ENCODE peak calls at places on chromosomes 12 and 14, in nine cellular contexts. One of them, this sample, is unnamed.
A peak's percentile ranks its signal among the peaks of the same experiment; 100 is the strongest.

GRCh38 chr12:2974560-2974971 is 15.4 kb downstream of the TEAD4 start:
- DNase-seq in neuronal stem cell: no peak
- DNase-seq in ecto neural progenitor cell: no peak
- DNase-seq in G401: no peak
- DNase-seq in activated T-helper 1 cell treated with anti-CD3 and anti-CD28 coated beads, Interleukin-2, amount 50 U/mL, for 16 hours: no peak
- DNase-seq in iPS-NIHi11: peak; percentile 51
- DNase-seq in NCI-H1092: no peak
- DNase-seq in GM23248: peak; percentile 40
- DNase-seq in activated naive CD8-positive, alpha-beta T cell treated with anti-CD3 and anti-CD28 coated beads, Interleukin-2, amount 10 ng/mL, durations not matched to agents 7 days and 5 days: no peak
- DNase-seq in this sample: no peak

GRCh38 chr12:6745751-6746525 is 7.0 kb downstream of the MLF2 start:
- DNase-seq in NCI-H1092: no peak
- DNase-seq in neuronal stem cell: no peak
- DNase-seq in G401: no peak
- DNase-seq in activated naive CD8-positive, alpha-beta T cell treated with anti-CD3 and anti-CD28 coated beads, Interleukin-2, amount 10 ng/mL, durations not matched to agents 7 days and 5 days: no peak
- DNase-seq in iPS-NIHi11: no peak
- DNase-seq in GM23248: peak; percentile 22
- DNase-seq in activated T-helper 1 cell treated with anti-CD3 and anti-CD28 coated beads, Interleukin-2, amount 50 U/mL, for 16 hours: no peak
- DNase-seq in ecto neural progenitor cell: no peak
- DNase-seq in this sample: no peak

GRCh38 chr14:90305176-90305601 is 26.6 kb downstream of the NRDE2 start:
- DNase-seq in NCI-H1092: peak; percentile 5
- DNase-seq in iPS-NIHi11: no peak
- DNase-seq in activated T-helper 1 cell treated with anti-CD3 and anti-CD28 coated beads, Interleukin-2, amount 50 U/mL, for 16 hours: no peak
- DNase-seq in G401: no peak
- DNase-seq in ecto neural progenitor cell: no peak
- DNase-seq in activated naive CD8-positive, alpha-beta T cell treated with anti-CD3 and anti-CD28 coated beads, Interleukin-2, amount 10 ng/mL, durations not matched to agents 7 days and 5 days: no peak
- DNase-seq in GM23248: no peak
- DNase-seq in neuronal stem cell: no peak
- DNase-seq in this sample: peak; percentile 2

GRCh38 chr12:44847888-44848770 is 28.0 kb downstream of the NELL2 start:
- DNase-seq in activated T-helper 1 cell treated with anti-CD3 and anti-CD28 coated beads, Interleukin-2, amount 50 U/mL, for 16 hours: peak; percentile 26
- DNase-seq in ecto neural progenitor cell: no peak
- DNase-seq in GM23248: no peak
- DNase-seq in neuronal stem cell: no peak
- DNase-seq in G401: no peak
- DNase-seq in activated naive CD8-positive, alpha-beta T cell treated with anti-CD3 and anti-CD28 coated beads, Interleukin-2, amount 10 ng/mL, durations not matched to agents 7 days and 5 days: peak; percentile 67
- DNase-seq in NCI-H1092: no peak
- DNase-seq in iPS-NIHi11: no peak
- DNase-seq in this sample: no peak

GRCh38 chr14:52551696-52552062 is 626 bp downstream of the TXNDC16 start:
- DNase-seq in ecto neural progenitor cell: no peak
- DNase-seq in GM23248: peak; percentile 53
- DNase-seq in iPS-NIHi11: no peak
- DNase-seq in activated T-helper 1 cell treated with anti-CD3 and anti-CD28 coated beads, Interleukin-2, amount 50 U/mL, for 16 hours: no peak
- DNase-seq in NCI-H1092: peak; percentile 32
- DNase-seq in G401: peak; percentile 79
- DNase-seq in neuronal stem cell: peak; percentile 17
- DNase-seq in activated naive CD8-positive, alpha-beta T cell treated with anti-CD3 and anti-CD28 coated beads, Interleukin-2, amount 10 ng/mL, durations not matched to agents 7 days and 5 days: no peak
- DNase-seq in this sample: peak; percentile 39

GRCh38 chr12:11862794-11863193 is 207.9 kb upstream of the BCL2L14 start:
- DNase-seq in activated naive CD8-positive, alpha-beta T cell treated with anti-CD3 and anti-CD28 coated beads, Interleukin-2, amount 10 ng/mL, durations not matched to agents 7 days and 5 days: no peak
- DNase-seq in neuronal stem cell: no peak
- DNase-seq in ecto neural progenitor cell: no peak
- DNase-seq in GM23248: peak; percentile 79
- DNase-seq in NCI-H1092: no peak
- DNase-seq in activated T-helper 1 cell treated with anti-CD3 and anti-CD28 coated beads, Interleukin-2, amount 50 U/mL, for 16 hours: no peak
- DNase-seq in iPS-NIHi11: peak; percentile 31
- DNase-seq in G401: no peak
- DNase-seq in this sample: peak; percentile 48

GRCh38 chr12:6917491-6918231 is 3.3 kb downstream of the ENO2 start:
- DNase-seq in activated T-helper 1 cell treated with anti-CD3 and anti-CD28 coated beads, Interleukin-2, amount 50 U/mL, for 16 hours: no peak
- DNase-seq in neuronal stem cell: no peak
- DNase-seq in iPS-NIHi11: no peak
- DNase-seq in GM23248: peak; percentile 51
- DNase-seq in NCI-H1092: no peak
- DNase-seq in G401: no peak
- DNase-seq in activated naive CD8-positive, alpha-beta T cell treated with anti-CD3 and anti-CD28 coated beads, Interleukin-2, amount 10 ng/mL, durations not matched to agents 7 days and 5 days: no peak
- DNase-seq in ecto neural progenitor cell: no peak
- DNase-seq in this sample: no peak

GRCh38 chr14:59464651-59465569 is at the start of gene GPR135:
- DNase-seq in activated T-helper 1 cell treated with anti-CD3 and anti-CD28 coated beads, Interleukin-2, amount 50 U/mL, for 16 hours: peak; percentile 15
- DNase-seq in ecto neural progenitor cell: peak; percentile 83
- DNase-seq in G401: peak; percentile 71
- DNase-seq in activated naive CD8-positive, alpha-beta T cell treated with anti-CD3 and anti-CD28 coated beads, Interleukin-2, amount 10 ng/mL, durations not matched to agents 7 days and 5 days: peak; percentile 72
- DNase-seq in neuronal stem cell: peak; percentile 70
- DNase-seq in NCI-H1092: peak; percentile 62
- DNase-seq in GM23248: peak; percentile 78
- DNase-seq in iPS-NIHi11: peak; percentile 83
- DNase-seq in this sample: peak; percentile 62

GRCh38 chr14:36513012-36513420 is 7.0 kb downstream of the NKX2-1 start:
- DNase-seq in iPS-NIHi11: no peak
- DNase-seq in activated T-helper 1 cell treated with anti-CD3 and anti-CD28 coated beads, Interleukin-2, amount 50 U/mL, for 16 hours: no peak
- DNase-seq in NCI-H1092: peak; percentile 34
- DNase-seq in GM23248: no peak
- DNase-seq in G401: no peak
- DNase-seq in ecto neural progenitor cell: no peak
- DNase-seq in activated naive CD8-positive, alpha-beta T cell treated with anti-CD3 and anti-CD28 coated beads, Interleukin-2, amount 10 ng/mL, durations not matched to agents 7 days and 5 days: no peak
- DNase-seq in neuronal stem cell: no peak
- DNase-seq in this sample: no peak

GRCh38 chr12:88362439-88362838 is 217.8 kb downstream of the KITLG start:
- DNase-seq in NCI-H1092: no peak
- DNase-seq in activated T-helper 1 cell treated with anti-CD3 and anti-CD28 coated beads, Interleukin-2, amount 50 U/mL, for 16 hours: no peak
- DNase-seq in ecto neural progenitor cell: no peak
- DNase-seq in iPS-NIHi11: no peak
- DNase-seq in G401: no peak
- DNase-seq in GM23248: peak; percentile 47
- DNase-seq in activated naive CD8-positive, alpha-beta T cell treated with anti-CD3 and anti-CD28 coated beads, Interleukin-2, amount 10 ng/mL, durations not matched to agents 7 days and 5 days: no peak
- DNase-seq in neuronal stem cell: no peak
- DNase-seq in this sample: no peak

GRCh38 chr12:2891240-2892053 is 756 bp downstream of the TULP3 start:
- DNase-seq in NCI-H1092: peak; percentile 38
- DNase-seq in G401: peak; percentile 70
- DNase-seq in ecto neural progenitor cell: no peak
- DNase-seq in activated naive CD8-positive, alpha-beta T cell treated with anti-CD3 and anti-CD28 coated beads, Interleukin-2, amount 10 ng/mL, durations not matched to agents 7 days and 5 days: no peak
- DNase-seq in GM23248: peak; percentile 84
- DNase-seq in activated T-helper 1 cell treated with anti-CD3 and anti-CD28 coated beads, Interleukin-2, amount 50 U/mL, for 16 hours: peak; percentile 10
- DNase-seq in neuronal stem cell: peak; percentile 47
- DNase-seq in iPS-NIHi11: peak; percentile 60
- DNase-seq in this sample: peak; percentile 62

GRCh38 chr12:45669093-45669492 is 60.4 kb upstream of the ARID2 start:
- DNase-seq in ecto neural progenitor cell: no peak
- DNase-seq in neuronal stem cell: no peak
- DNase-seq in activated T-helper 1 cell treated with anti-CD3 and anti-CD28 coated beads, Interleukin-2, amount 50 U/mL, for 16 hours: no peak
- DNase-seq in iPS-NIHi11: no peak
- DNase-seq in G401: no peak
- DNase-seq in NCI-H1092: no peak
- DNase-seq in activated naive CD8-positive, alpha-beta T cell treated with anti-CD3 and anti-CD28 coated beads, Interleukin-2, amount 10 ng/mL, durations not matched to agents 7 days and 5 days: no peak
- DNase-seq in GM23248: no peak
- DNase-seq in this sample: no peak

GRCh38 chr14:99572173-99572999 is 31.6 kb downstream of the CCDC85C start:
- DNase-seq in activated T-helper 1 cell treated with anti-CD3 and anti-CD28 coated beads, Interleukin-2, amount 50 U/mL, for 16 hours: no peak
- DNase-seq in neuronal stem cell: no peak
- DNase-seq in ecto neural progenitor cell: no peak
- DNase-seq in activated naive CD8-positive, alpha-beta T cell treated with anti-CD3 and anti-CD28 coated beads, Interleukin-2, amount 10 ng/mL, durations not matched to agents 7 days and 5 days: no peak
- DNase-seq in NCI-H1092: no peak
- DNase-seq in G401: no peak
- DNase-seq in iPS-NIHi11: no peak
- DNase-seq in GM23248: no peak
- DNase-seq in this sample: peak; percentile 92

GRCh38 chr12:71610036-71610795 is 53.4 kb downstream of the ZFC3H1 start:
- DNase-seq in activated naive CD8-positive, alpha-beta T cell treated with anti-CD3 and anti-CD28 coated beads, Interleukin-2, amount 10 ng/mL, durations not matched to agents 7 days and 5 days: no peak
- DNase-seq in activated T-helper 1 cell treated with anti-CD3 and anti-CD28 coated beads, Interleukin-2, amount 50 U/mL, for 16 hours: no peak
- DNase-seq in G401: no peak
- DNase-seq in neuronal stem cell: no peak
- DNase-seq in iPS-NIHi11: no peak
- DNase-seq in GM23248: no peak
- DNase-seq in ecto neural progenitor cell: no peak
- DNase-seq in NCI-H1092: no peak
- DNase-seq in this sample: no peak

GRCh38 chr14:94575730-94576585 is 5.3 kb upstream of the SERPINA5 start:
- DNase-seq in activated naive CD8-positive, alpha-beta T cell treated with anti-CD3 and anti-CD28 coated beads, Interleukin-2, amount 10 ng/mL, durations not matched to agents 7 days and 5 days: no peak
- DNase-seq in GM23248: peak; percentile 61
- DNase-seq in ecto neural progenitor cell: no peak
- DNase-seq in G401: no peak
- DNase-seq in iPS-NIHi11: no peak
- DNase-seq in activated T-helper 1 cell treated with anti-CD3 and anti-CD28 coated beads, Interleukin-2, amount 50 U/mL, for 16 hours: no peak
- DNase-seq in NCI-H1092: no peak
- DNase-seq in neuronal stem cell: no peak
- DNase-seq in this sample: no peak

GRCh38 chr12:82848846-82849245 is 162.1 kb downstream of the TMTC2 start:
- DNase-seq in iPS-NIHi11: no peak
- DNase-seq in activated T-helper 1 cell treated with anti-CD3 and anti-CD28 coated beads, Interleukin-2, amount 50 U/mL, for 16 hours: no peak
- DNase-seq in ecto neural progenitor cell: no peak
- DNase-seq in neuronal stem cell: no peak
- DNase-seq in G401: no peak
- DNase-seq in NCI-H1092: no peak
- DNase-seq in activated naive CD8-positive, alpha-beta T cell treated with anti-CD3 and anti-CD28 coated beads, Interleukin-2, amount 10 ng/mL, durations not matched to agents 7 days and 5 days: no peak
- DNase-seq in GM23248: no peak
- DNase-seq in this sample: no peak

GRCh38 chr14:53528114-53528513 is 375.0 kb upstream of the DDHD1 start:
- DNase-seq in ecto neural progenitor cell: no peak
- DNase-seq in NCI-H1092: no peak
- DNase-seq in iPS-NIHi11: no peak
- DNase-seq in neuronal stem cell: no peak
- DNase-seq in activated naive CD8-positive, alpha-beta T cell treated with anti-CD3 and anti-CD28 coated beads, Interleukin-2, amount 10 ng/mL, durations not matched to agents 7 days and 5 days: no peak
- DNase-seq in G401: no peak
- DNase-seq in activated T-helper 1 cell treated with anti-CD3 and anti-CD28 coated beads, Interleukin-2, amount 50 U/mL, for 16 hours: no peak
- DNase-seq in GM23248: peak; percentile 46
- DNase-seq in this sample: no peak

GRCh38 chr12:12008232-12008850 is 62.4 kb upstream of the BCL2L14 start:
- DNase-seq in G401: no peak
- DNase-seq in NCI-H1092: no peak
- DNase-seq in iPS-NIHi11: peak; percentile 48
- DNase-seq in ecto neural progenitor cell: peak; percentile 60
- DNase-seq in neuronal stem cell: no peak
- DNase-seq in activated T-helper 1 cell treated with anti-CD3 and anti-CD28 coated beads, Interleukin-2, amount 50 U/mL, for 16 hours: no peak
- DNase-seq in activated naive CD8-positive, alpha-beta T cell treated with anti-CD3 and anti-CD28 coated beads, Interleukin-2, amount 10 ng/mL, durations not matched to agents 7 days and 5 days: peak; percentile 71
- DNase-seq in GM23248: no peak
- DNase-seq in this sample: peak; percentile 31

GRCh38 chr12:45200497-45201043 is 15.3 kb upstream of the ANO6 start:
- DNase-seq in ecto neural progenitor cell: no peak
- DNase-seq in neuronal stem cell: no peak
- DNase-seq in iPS-NIHi11: no peak
- DNase-seq in GM23248: no peak
- DNase-seq in NCI-H1092: no peak
- DNase-seq in G401: no peak
- DNase-seq in activated naive CD8-positive, alpha-beta T cell treated with anti-CD3 and anti-CD28 coated beads, Interleukin-2, amount 10 ng/mL, durations not matched to agents 7 days and 5 days: peak; percentile 31
- DNase-seq in activated T-helper 1 cell treated with anti-CD3 and anti-CD28 coated beads, Interleukin-2, amount 50 U/mL, for 16 hours: no peak
- DNase-seq in this sample: no peak

GRCh38 chr12:102480401-102480800 is at the start of gene IGF1:
- DNase-seq in GM23248: peak; percentile 71
- DNase-seq in ecto neural progenitor cell: no peak
- DNase-seq in iPS-NIHi11: no peak
- DNase-seq in G401: no peak
- DNase-seq in NCI-H1092: no peak
- DNase-seq in neuronal stem cell: no peak
- DNase-seq in activated naive CD8-positive, alpha-beta T cell treated with anti-CD3 and anti-CD28 coated beads, Interleukin-2, amount 10 ng/mL, durations not matched to agents 7 days and 5 days: no peak
- DNase-seq in activated T-helper 1 cell treated with anti-CD3 and anti-CD28 coated beads, Interleukin-2, amount 50 U/mL, for 16 hours: no peak
- DNase-seq in this sample: no peak

GRCh38 chr14:22492601-22493000 is 96.4 kb downstream of the DAD1 start:
- DNase-seq in iPS-NIHi11: no peak
- DNase-seq in ecto neural progenitor cell: no peak
- DNase-seq in NCI-H1092: no peak
- DNase-seq in activated T-helper 1 cell treated with anti-CD3 and anti-CD28 coated beads, Interleukin-2, amount 50 U/mL, for 16 hours: no peak
- DNase-seq in G401: no peak
- DNase-seq in neuronal stem cell: no peak
- DNase-seq in activated naive CD8-positive, alpha-beta T cell treated with anti-CD3 and anti-CD28 coated beads, Interleukin-2, amount 10 ng/mL, durations not matched to agents 7 days and 5 days: no peak
- DNase-seq in GM23248: no peak
- DNase-seq in this sample: no peak

GRCh38 chr12:68804654-68805591 is 3.1 kb upstream of the MDM2 start:
- DNase-seq in iPS-NIHi11: peak; percentile 13
- DNase-seq in activated T-helper 1 cell treated with anti-CD3 and anti-CD28 coated beads, Interleukin-2, amount 50 U/mL, for 16 hours: no peak
- DNase-seq in G401: no peak
- DNase-seq in neuronal stem cell: no peak
- DNase-seq in NCI-H1092: no peak
- DNase-seq in activated naive CD8-positive, alpha-beta T cell treated with anti-CD3 and anti-CD28 coated beads, Interleukin-2, amount 10 ng/mL, durations not matched to agents 7 days and 5 days: no peak
- DNase-seq in ecto neural progenitor cell: peak; percentile 53
- DNase-seq in GM23248: no peak
- DNase-seq in this sample: no peak

GRCh38 chr12:128969480-128970055 is 116.3 kb downstream of the GLT1D1 start:
- DNase-seq in activated naive CD8-positive, alpha-beta T cell treated with anti-CD3 and anti-CD28 coated beads, Interleukin-2, amount 10 ng/mL, durations not matched to agents 7 days and 5 days: peak; percentile 41
- DNase-seq in iPS-NIHi11: peak; percentile 66
- DNase-seq in neuronal stem cell: peak; percentile 35
- DNase-seq in activated T-helper 1 cell treated with anti-CD3 and anti-CD28 coated beads, Interleukin-2, amount 50 U/mL, for 16 hours: no peak
- DNase-seq in GM23248: no peak
- DNase-seq in ecto neural progenitor cell: peak; percentile 89
- DNase-seq in NCI-H1092: peak; percentile 92
- DNase-seq in G401: peak; percentile 74
- DNase-seq in this sample: peak; percentile 98

GRCh38 chr12:54017027-54017788 is 8.4 kb downstream of the HOXC8 start:
- DNase-seq in ecto neural progenitor cell: no peak
- DNase-seq in iPS-NIHi11: peak; percentile 67
- DNase-seq in NCI-H1092: peak; percentile 92
- DNase-seq in GM23248: peak; percentile 71
- DNase-seq in activated T-helper 1 cell treated with anti-CD3 and anti-CD28 coated beads, Interleukin-2, amount 50 U/mL, for 16 hours: no peak
- DNase-seq in activated naive CD8-positive, alpha-beta T cell treated with anti-CD3 and anti-CD28 coated beads, Interleukin-2, amount 10 ng/mL, durations not matched to agents 7 days and 5 days: no peak
- DNase-seq in G401: peak; percentile 52
- DNase-seq in neuronal stem cell: no peak
- DNase-seq in this sample: no peak

GRCh38 chr12:122523280-122523679 is 3.5 kb downstream of the RSRC2 start:
- DNase-seq in G401: no peak
- DNase-seq in iPS-NIHi11: no peak
- DNase-seq in neuronal stem cell: no peak
- DNase-seq in activated naive CD8-positive, alpha-beta T cell treated with anti-CD3 and anti-CD28 coated beads, Interleukin-2, amount 10 ng/mL, durations not matched to agents 7 days and 5 days: no peak
- DNase-seq in NCI-H1092: no peak
- DNase-seq in GM23248: peak; percentile 79
- DNase-seq in ecto neural progenitor cell: no peak
- DNase-seq in activated T-helper 1 cell treated with anti-CD3 and anti-CD28 coated beads, Interleukin-2, amount 50 U/mL, for 16 hours: no peak
- DNase-seq in this sample: no peak

GRCh38 chr12:79643821-79644220 is 46.9 kb downstream of the PAWR start:
- DNase-seq in G401: no peak
- DNase-seq in neuronal stem cell: no peak
- DNase-seq in iPS-NIHi11: no peak
- DNase-seq in activated naive CD8-positive, alpha-beta T cell treated with anti-CD3 and anti-CD28 coated beads, Interleukin-2, amount 10 ng/mL, durations not matched to agents 7 days and 5 days: no peak
- DNase-seq in GM23248: no peak
- DNase-seq in activated T-helper 1 cell treated with anti-CD3 and anti-CD28 coated beads, Interleukin-2, amount 50 U/mL, for 16 hours: no peak
- DNase-seq in ecto neural progenitor cell: no peak
- DNase-seq in NCI-H1092: no peak
- DNase-seq in this sample: peak; percentile 58

GRCh38 chr12:40149673-40150260 is 43.9 kb upstream of the SLC2A13 start:
- DNase-seq in iPS-NIHi11: no peak
- DNase-seq in NCI-H1092: no peak
- DNase-seq in activated T-helper 1 cell treated with anti-CD3 and anti-CD28 coated beads, Interleukin-2, amount 50 U/mL, for 16 hours: no peak
- DNase-seq in neuronal stem cell: no peak
- DNase-seq in GM23248: peak; percentile 40
- DNase-seq in ecto neural progenitor cell: no peak
- DNase-seq in G401: no peak
- DNase-seq in activated naive CD8-positive, alpha-beta T cell treated with anti-CD3 and anti-CD28 coated beads, Interleukin-2, amount 10 ng/mL, durations not matched to agents 7 days and 5 days: no peak
- DNase-seq in this sample: no peak

GRCh38 chr12:69430942-69431603 is 39.1 kb upstream of the FRS2 start:
- DNase-seq in GM23248: no peak
- DNase-seq in neuronal stem cell: no peak
- DNase-seq in activated T-helper 1 cell treated with anti-CD3 and anti-CD28 coated beads, Interleukin-2, amount 50 U/mL, for 16 hours: no peak
- DNase-seq in G401: no peak
- DNase-seq in activated naive CD8-positive, alpha-beta T cell treated with anti-CD3 and anti-CD28 coated beads, Interleukin-2, amount 10 ng/mL, durations not matched to agents 7 days and 5 days: no peak
- DNase-seq in iPS-NIHi11: no peak
- DNase-seq in ecto neural progenitor cell: no peak
- DNase-seq in NCI-H1092: no peak
- DNase-seq in this sample: no peak

GRCh38 chr12:64104376-64104775 is 117.7 kb downstream of the KICS2 start:
- DNase-seq in activated T-helper 1 cell treated with anti-CD3 and anti-CD28 coated beads, Interleukin-2, amount 50 U/mL, for 16 hours: no peak
- DNase-seq in activated naive CD8-positive, alpha-beta T cell treated with anti-CD3 and anti-CD28 coated beads, Interleukin-2, amount 10 ng/mL, durations not matched to agents 7 days and 5 days: no peak
- DNase-seq in neuronal stem cell: no peak
- DNase-seq in NCI-H1092: no peak
- DNase-seq in ecto neural progenitor cell: no peak
- DNase-seq in GM23248: peak; percentile 73
- DNase-seq in G401: no peak
- DNase-seq in iPS-NIHi11: no peak
- DNase-seq in this sample: no peak

GRCh38 chr12:10965511-10965910 is 21.2 kb downstream of the TAS2R50 start:
- DNase-seq in activated T-helper 1 cell treated with anti-CD3 and anti-CD28 coated beads, Interleukin-2, amount 50 U/mL, for 16 hours: no peak
- DNase-seq in GM23248: peak; percentile 25
- DNase-seq in neuronal stem cell: no peak
- DNase-seq in NCI-H1092: no peak
- DNase-seq in activated naive CD8-positive, alpha-beta T cell treated with anti-CD3 and anti-CD28 coated beads, Interleukin-2, amount 10 ng/mL, durations not matched to agents 7 days and 5 days: no peak
- DNase-seq in G401: no peak
- DNase-seq in iPS-NIHi11: no peak
- DNase-seq in ecto neural progenitor cell: no peak
- DNase-seq in this sample: no peak

GRCh38 chr12:99722690-99723486 is 75.3 kb downstream of the GARIN6 start:
- DNase-seq in GM23248: no peak
- DNase-seq in NCI-H1092: no peak
- DNase-seq in iPS-NIHi11: no peak
- DNase-seq in activated T-helper 1 cell treated with anti-CD3 and anti-CD28 coated beads, Interleukin-2, amount 50 U/mL, for 16 hours: no peak
- DNase-seq in G401: no peak
- DNase-seq in ecto neural progenitor cell: peak; percentile 65
- DNase-seq in activated naive CD8-positive, alpha-beta T cell treated with anti-CD3 and anti-CD28 coated beads, Interleukin-2, amount 10 ng/mL, durations not matched to agents 7 days and 5 days: no peak
- DNase-seq in neuronal stem cell: peak; percentile 3
- DNase-seq in this sample: no peak